ENCODE peak calls at places on chromosomes 16 and 17, in six cellular contexts. E, Z, D, J, I and H are unnamed samples.

GRCh38 chr17:83050651-83051422 is 28.6 kb upstream of the METRNL start:
- DNase-seq in E (no peak), Z (no peak), D (no peak), J (no peak), I (peak), H (no peak)

GRCh38 chr17:27878776-27879562 is 14.2 kb downstream of the LYRM9 start:
- DNase-seq in E (no peak), Z (no peak), D (no peak), J (peak), I (no peak), H (no peak)

GRCh38 chr17:12627776-12628491 is 37.8 kb upstream of the MYOCD start:
- DNase-seq in E (peak), Z (no peak), D (peak), J (no peak), I (no peak), H (peak)

GRCh38 chr17:75472119-75472518 is 15.7 kb downstream of the TMEM94 start:
- DNase-seq in E (no peak), Z (no peak), D (no peak), J (no peak), I (no peak), H (no peak)

GRCh38 chr16:1310832-1311200 is 1.4 kb downstream of the UBE2I start:
- DNase-seq in E (no peak), Z (no peak), D (no peak), J (no peak), I (no peak), H (peak)

GRCh38 chr16:70391446-70391845 is 44.7 kb downstream of the DDX19A start:
- DNase-seq in E (no peak), Z (no peak), D (no peak), J (no peak), I (no peak), H (no peak)

GRCh38 chr17:35841505-35841904 is 27.2 kb downstream of the HEATR9 start:
- DNase-seq in E (peak), Z (no peak), D (no peak), J (no peak), I (no peak), H (peak)

GRCh38 chr17:39239640-39240314 is 14.0 kb upstream of the STAC2 start:
- DNase-seq in E (no peak), Z (no peak), D (peak), J (no peak), I (peak), H (peak)

DNA sequence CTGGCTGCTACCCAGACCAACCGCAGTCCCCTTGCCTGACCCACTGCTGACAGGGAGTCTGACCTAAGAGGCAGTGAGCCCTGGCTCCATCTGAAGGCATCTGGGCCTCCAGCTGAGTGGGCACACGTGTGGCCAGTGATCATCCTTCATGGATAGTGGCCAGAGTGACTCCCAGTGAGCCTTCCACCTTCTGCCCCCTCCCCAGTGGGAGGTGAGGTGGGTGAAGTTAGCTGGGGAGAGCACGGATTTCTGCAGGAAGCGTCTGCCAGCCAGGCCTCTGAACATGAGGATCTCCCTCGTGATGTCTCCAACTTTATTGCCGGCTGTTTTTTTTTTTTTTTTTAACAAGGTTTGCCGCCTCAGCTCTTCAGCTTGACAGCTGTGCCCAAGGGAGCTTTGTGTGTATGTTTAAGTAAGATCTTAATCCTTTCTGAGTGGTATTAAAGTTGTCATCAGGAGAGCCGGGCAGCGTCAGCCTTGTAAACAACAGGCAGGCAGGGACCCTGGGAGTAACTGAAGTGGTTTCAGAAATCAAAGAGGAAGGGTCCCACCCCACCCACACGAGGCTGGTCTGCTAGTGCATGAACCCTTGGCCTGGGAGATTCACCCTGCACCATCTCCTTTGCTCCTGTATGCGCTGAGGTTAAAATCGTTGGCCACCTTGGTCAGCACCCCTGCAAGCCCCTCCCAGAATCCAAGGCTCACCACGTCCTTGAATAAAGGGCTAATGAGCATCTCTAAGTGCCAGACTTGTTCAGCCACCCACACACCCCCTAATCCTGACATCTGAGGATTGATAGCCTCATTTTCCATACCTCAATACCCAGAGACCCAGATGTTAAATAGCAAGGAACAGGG is 33.3 kb downstream of the RHBDL3 start:
- DNase-seq in E (peak), Z (no peak), D (no peak), J (no peak), I (no peak), H (peak)
- TF ChIP-seq CTCF in E (no peak), Z (no peak), D (no peak), J (no peak), I (no peak), H (no peak)

DNA sequence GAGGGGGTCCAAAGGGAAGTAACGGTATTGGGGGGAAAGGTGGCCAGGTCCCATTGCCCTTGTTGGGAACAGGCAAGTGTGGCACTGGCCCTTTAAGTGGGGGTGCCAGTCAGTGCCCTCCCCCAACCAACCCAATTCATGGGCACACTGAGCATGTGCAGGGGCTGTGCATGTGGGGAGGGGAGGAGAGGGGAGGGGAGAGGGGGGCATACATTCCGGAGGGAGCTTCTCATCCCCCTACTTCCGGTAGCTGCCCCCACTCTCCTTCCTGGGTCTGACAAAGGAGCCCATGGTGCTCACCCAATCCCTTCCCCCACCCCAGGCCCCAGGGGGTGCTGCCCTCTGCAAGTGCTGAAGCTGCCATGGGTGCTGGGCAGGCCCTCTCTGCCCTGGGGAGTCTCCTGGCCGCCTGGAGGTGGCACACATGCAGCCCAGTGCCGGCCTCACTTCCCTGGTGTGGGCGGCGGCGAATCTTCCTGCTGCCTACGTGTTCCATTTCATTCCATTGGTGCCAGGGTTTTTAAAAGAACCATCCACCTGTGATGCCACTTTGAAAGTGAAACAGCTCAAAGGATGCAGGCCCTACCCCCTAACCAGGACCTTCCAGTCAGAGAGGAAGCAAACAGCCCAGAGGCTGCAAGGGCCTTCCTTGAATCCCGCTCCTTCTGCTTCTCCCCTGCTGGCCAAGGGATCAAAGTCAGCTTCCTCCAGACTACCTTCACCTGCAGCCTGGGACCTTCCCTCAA is 11.0 kb downstream of the HEXIM2 start:
- DNase-seq in E (peak), Z (peak), D (peak), J (peak), I (peak), H (peak)
- TF ChIP-seq CTCF in E (peak), Z (no peak), D (peak), J (no peak), I (no peak), H (no peak)

DNA sequence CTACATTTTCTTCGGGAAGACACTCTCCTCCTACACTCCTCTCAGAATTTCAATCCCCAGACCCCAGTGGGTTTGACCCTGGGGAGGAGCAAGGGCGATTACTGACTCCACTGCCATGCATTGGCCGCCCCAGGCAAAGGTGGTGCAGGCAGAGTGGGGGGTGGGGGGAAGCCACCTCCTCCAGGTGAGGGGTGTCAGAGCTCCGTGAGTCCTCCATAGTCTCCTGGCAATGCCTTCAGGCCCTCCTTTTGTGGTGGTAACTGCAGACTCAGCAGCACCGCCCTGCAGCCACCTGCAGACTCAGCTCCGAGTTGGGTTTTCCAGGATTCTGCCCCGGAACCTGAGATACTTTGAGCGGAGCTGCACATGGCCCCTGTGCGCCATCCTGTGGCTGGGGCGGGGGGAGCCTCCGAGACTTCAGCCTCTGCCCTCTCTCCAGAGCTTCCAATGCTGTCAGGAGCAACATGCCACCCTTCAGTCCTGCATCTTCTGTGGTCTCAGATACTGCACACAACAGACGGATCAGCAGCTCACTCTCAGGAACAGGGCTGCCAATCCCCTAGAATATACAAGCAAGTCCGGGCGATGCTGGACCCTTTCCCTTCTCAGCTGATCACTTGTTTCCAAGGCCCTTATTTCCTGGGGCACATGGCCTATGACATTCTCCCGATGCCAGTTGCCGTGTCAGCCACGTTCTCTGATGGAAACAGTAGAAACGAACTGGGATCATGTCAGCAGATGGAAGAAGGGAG is 2.4 kb upstream of the SLC47A2 start:
- DNase-seq in E (no peak), Z (no peak), D (peak), J (no peak), I (peak), H (no peak)
- TF ChIP-seq CTCF in E (peak), Z (no peak), D (peak), J (no peak), I (no peak), H (peak)

GRCh38 chr16:65704866-65705265 is 583.0 kb upstream of the CDH11 start:
- DNase-seq in E (no peak), Z (no peak), D (no peak), J (no peak), I (no peak), H (no peak)
- TF ChIP-seq CTCF in E (peak), Z (no peak), D (no peak), J (no peak), I (no peak), H (peak)

GRCh38 chr17:29248845-29249244 is 2.2 kb downstream of the CRYBA1 start:
- DNase-seq in E (no peak), Z (no peak), D (no peak), J (no peak), I (no peak), H (no peak)
- TF ChIP-seq CTCF in E (no peak), Z (no peak), D (no peak), J (no peak), I (no peak), H (no peak)

DNA sequence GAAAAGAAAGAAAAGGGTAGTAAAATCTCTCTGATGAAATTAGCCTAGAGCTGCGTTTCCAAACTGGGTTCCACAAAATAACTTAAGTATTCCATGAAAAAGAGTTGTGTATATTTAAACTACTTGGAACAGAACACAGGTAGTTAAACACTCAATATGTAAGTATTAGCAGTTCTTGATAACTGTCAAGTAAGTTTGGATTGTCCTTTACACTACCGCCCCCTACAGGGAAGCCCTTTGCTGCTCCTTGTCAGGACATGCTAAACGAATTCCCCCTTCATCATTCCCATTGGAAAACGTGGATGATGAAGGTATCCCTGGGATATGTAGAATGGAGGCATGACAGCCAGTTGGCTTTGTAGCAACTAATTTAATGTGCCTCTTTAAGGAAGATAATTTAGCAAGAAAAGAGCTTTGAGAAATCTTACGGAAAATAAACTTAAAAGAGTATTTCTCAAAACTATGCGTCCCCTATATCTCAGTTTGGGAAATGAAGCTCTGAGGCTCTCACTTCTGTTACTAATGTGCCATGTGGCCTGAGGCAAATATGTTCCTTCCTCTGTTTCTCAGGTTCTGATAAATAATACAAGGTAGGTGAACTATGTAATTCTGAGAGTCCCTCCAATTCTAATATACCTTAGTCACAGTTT is 18.8 kb downstream of the NCBP3 start:
- DNase-seq in E (peak), Z (no peak), D (peak), J (no peak), I (peak), H (peak)
- TF ChIP-seq CTCF in E (peak), Z (peak), D (peak), J (peak), I (peak), H (peak)

DNA sequence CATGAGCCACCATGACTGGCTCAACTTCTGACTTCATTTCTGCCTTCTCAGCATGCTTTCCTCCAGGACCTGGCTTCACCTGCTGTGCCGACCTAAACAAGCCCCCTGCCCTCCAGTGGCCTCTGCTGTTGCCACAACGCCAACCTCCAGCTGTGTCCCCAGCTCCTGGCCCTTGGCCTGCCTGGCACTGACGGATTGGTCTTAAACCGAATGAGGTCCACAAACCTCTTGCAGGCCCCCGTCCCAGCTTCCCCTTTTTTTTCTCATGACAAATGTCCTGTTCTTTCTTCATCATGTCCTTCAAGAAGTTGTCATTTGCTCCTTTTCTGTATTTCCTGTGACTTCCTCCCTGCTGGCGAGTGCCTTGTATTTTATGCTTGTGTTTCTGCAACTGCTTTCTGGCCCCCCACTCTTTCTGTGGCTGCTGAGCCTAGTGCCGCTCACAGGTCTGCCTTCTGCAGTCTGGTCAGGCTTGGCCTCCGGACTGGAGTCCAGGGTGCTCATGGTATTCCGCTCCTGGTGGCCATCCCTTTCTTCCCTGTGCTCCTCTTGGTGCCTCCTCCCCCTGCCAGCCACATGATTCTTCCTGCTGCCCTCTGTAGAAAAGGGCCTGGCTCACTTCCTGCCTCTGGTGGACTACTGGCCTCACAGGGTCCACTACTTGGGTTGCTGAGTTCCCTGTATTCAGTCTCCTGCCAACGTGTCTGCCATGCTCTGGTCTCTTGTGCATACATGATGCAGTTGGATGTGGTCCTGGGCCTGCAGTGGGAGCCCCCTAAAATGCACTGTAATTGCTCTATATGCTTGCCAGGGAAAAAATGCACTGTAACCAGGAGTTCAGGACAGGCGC is 2.9 kb downstream of the ATP6V0C start:
- DNase-seq in E (no peak), Z (no peak), D (no peak), J (no peak), I (no peak), H (peak)
- TF ChIP-seq CTCF in E (no peak), Z (peak), D (no peak), J (no peak), I (no peak), H (no peak)

GRCh38 chr16:81497690-81498089 is 53.1 kb downstream of the CMIP start:
- DNase-seq in E (no peak), Z (no peak), D (no peak), J (no peak), I (no peak), H (no peak)
- TF ChIP-seq CTCF in E (no peak), Z (peak), D (no peak), J (peak), I (no peak), H (no peak)

GRCh38 chr16:83715217-83715920 is 92.4 kb upstream of the HSBP1 start:
- DNase-seq in E (no peak), Z (no peak), D (no peak), J (no peak), I (no peak), H (peak)

GRCh38 chr16:83714286-83714685 is 93.5 kb upstream of the HSBP1 start:
- DNase-seq in E (no peak), Z (no peak), D (no peak), J (no peak), I (no peak), H (no peak)

GRCh38 chr16:83717814-83718213 is 90.0 kb upstream of the HSBP1 start:
- DNase-seq in E (no peak), Z (no peak), D (no peak), J (no peak), I (no peak), H (peak)

GRCh38 chr16:83720213-83720612 is 87.6 kb upstream of the HSBP1 start:
- DNase-seq in E (no peak), Z (no peak), D (no peak), J (no peak), I (no peak), H (no peak)

DNA sequence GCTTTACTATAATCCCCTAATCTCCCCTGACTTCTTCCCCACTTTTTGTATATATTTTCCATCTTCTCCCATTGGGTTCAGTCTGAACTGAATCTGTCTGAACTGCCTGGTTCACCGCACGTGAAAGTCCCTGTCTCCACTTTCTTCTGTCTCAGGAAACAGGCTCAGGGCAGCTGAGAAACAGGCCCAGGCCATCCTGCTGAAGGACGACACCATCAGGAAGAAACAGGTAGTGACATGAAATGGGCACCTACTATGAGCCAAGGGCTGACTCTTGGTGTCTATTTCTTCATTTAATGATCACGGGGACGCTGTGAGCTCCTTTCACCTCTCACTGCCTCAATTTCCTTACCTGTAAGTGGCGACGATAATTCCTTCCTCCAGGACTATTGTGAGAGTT is 90.5 kb upstream of the HSBP1 start:
- DNase-seq in E (no peak), Z (no peak), D (no peak), J (no peak), I (no peak), H (peak)
- TF ChIP-seq CTCF in E (peak), Z (no peak), D (no peak), J (no peak), I (no peak), H (peak)

GRCh38 chr17:45722161-45722560 is 62.0 kb upstream of the CRHR1 start:
- DNase-seq in E (peak), Z (no peak), D (peak), J (no peak), I (peak), H (peak)
- TF ChIP-seq CTCF in E (peak), Z (no peak), D (peak), J (no peak), I (peak), H (peak)